ENCODE peak calls at places on chromosomes 7 and 10, in seven cellular contexts. Z is spleen, K is SK-N-SH, M is prostate gland, I is transverse colon, H is breast epithelium, E is upper lobe of left lung. J is an unnamed sample.

GRCh38 chr7:100865372-100865911 is 1.7 kb upstream of the TRIP6 start:
- DNase-seq in Z (peak), K (peak), M (peak), I (no peak), H (no peak), E (no peak), J (no peak)

GRCh38 chr10:91880310-91880709 is 29.0 kb downstream of the FGFBP3 start:
- DNase-seq in Z (no peak), K (no peak), M (peak), I (no peak), H (no peak), E (no peak), J (no peak)

GRCh38 chr7:7857143-7857583 is 111.4 kb upstream of the GLCCI1 start:
- DNase-seq in Z (no peak), K (no peak), M (no peak), I (no peak), H (no peak), E (no peak), J (no peak)

GRCh38 chr7:111383133-111383532 is 179.2 kb downstream of the IMMP2L start:
- DNase-seq in Z (no peak), K (no peak), M (no peak), I (no peak), H (no peak), E (no peak), J (no peak)

GRCh38 chr7:29102554-29103151 is 43.7 kb downstream of the CPVL start:
- DNase-seq in Z (no peak), K (peak), M (peak), I (peak), H (peak), E (no peak), J (peak)

GRCh38 chr7:123431075-123431614 is 103.2 kb downstream of the IQUB start:
- DNase-seq in Z (no peak), K (no peak), M (no peak), I (no peak), H (no peak), E (no peak), J (no peak)

GRCh38 chr7:96621932-96622331 is 87.7 kb downstream of the SEM1 start:
- DNase-seq in Z (no peak), K (no peak), M (no peak), I (no peak), H (no peak), E (no peak), J (no peak)

GRCh38 chr10:76324283-76324682 is 892.9 kb downstream of the LRMDA start:
- DNase-seq in Z (no peak), K (no peak), M (peak), I (peak), H (no peak), E (no peak), J (no peak)

GRCh38 chr7:44981035-44981706 is 2.4 kb upstream of the MYO1G start:
- DNase-seq in Z (peak), K (peak), M (no peak), I (no peak), H (no peak), E (no peak), J (no peak)

GRCh38 chr7:92608380-92609322 is 18.5 kb upstream of the FAM133B start:
- DNase-seq in Z (no peak), K (no peak), M (no peak), I (no peak), H (peak), E (peak), J (no peak)

GRCh38 chr10:86904600-86904999 is 52.8 kb downstream of the MMRN2 start:
- DNase-seq in Z (no peak), K (no peak), M (no peak), I (no peak), H (no peak), E (no peak), J (no peak)

GRCh38 chr10:117004627-117005453 is at the start of gene SHTN1:
- DNase-seq in Z (peak), K (peak), M (peak), I (peak), H (peak), E (peak), J (peak)

GRCh38 chr10:22891797-22892196 is 36.1 kb upstream of the ARMC3 start:
- DNase-seq in Z (no peak), K (no peak), M (no peak), I (no peak), H (no peak), E (no peak), J (no peak)

GRCh38 chr7:43135129-43135528 is 22.7 kb downstream of the HECW1 start:
- DNase-seq in Z (no peak), K (no peak), M (no peak), I (no peak), H (no peak), E (no peak), J (no peak)

GRCh38 chr10:4662576-4663161 is 163.3 kb upstream of the AKR1E2 start:
- DNase-seq in Z (peak), K (no peak), M (no peak), I (no peak), H (no peak), E (no peak), J (no peak)

GRCh38 chr7:5424689-5425506 is 1.3 kb upstream of the TNRC18 start:
- DNase-seq in Z (peak), K (no peak), M (peak), I (peak), H (no peak), E (peak), J (no peak)

GRCh38 chr7:1368682-1369571 is 90.3 kb downstream of the MICALL2 start:
- DNase-seq in Z (no peak), K (peak), M (no peak), I (no peak), H (no peak), E (peak), J (no peak)

GRCh38 chr7:90771281-90771680 is 175.2 kb downstream of the CDK14 start:
- DNase-seq in Z (no peak), K (no peak), M (no peak), I (no peak), H (no peak), E (no peak), J (no peak)

GRCh38 chr10:21184984-21185383 is 287.9 kb upstream of the NEBL start:
- DNase-seq in Z (no peak), K (no peak), M (no peak), I (no peak), H (no peak), E (no peak), J (no peak)

GRCh38 chr10:106285199-106285598 is 879.3 kb downstream of the SORCS1 start:
- DNase-seq in Z (no peak), K (no peak), M (no peak), I (no peak), H (no peak), E (no peak), J (no peak)

GRCh38 chr7:45196374-45196773 is 38.8 kb downstream of the RAMP3 start:
- DNase-seq in Z (peak), K (no peak), M (no peak), I (no peak), H (peak), E (no peak), J (peak)

GRCh38 chr7:50954245-50954644 is 171.5 kb upstream of the GRB10 start:
- DNase-seq in Z (no peak), K (no peak), M (no peak), I (no peak), H (no peak), E (no peak), J (no peak)

GRCh38 chr7:2508327-2509231 is 11.0 kb upstream of the LFNG start:
- DNase-seq in Z (peak), K (no peak), M (peak), I (peak), H (no peak), E (peak), J (no peak)

GRCh38 chr7:43535810-43536585 is 46.9 kb upstream of the STK17A start:
- DNase-seq in Z (no peak), K (no peak), M (no peak), I (no peak), H (no peak), E (no peak), J (no peak)

GRCh38 chr7:151248191-151249033 is at the start of gene SMARCD3:
- DNase-seq in Z (peak), K (peak), M (peak), I (peak), H (no peak), E (peak), J (peak)

GRCh38 chr10:44958897-44959242 is 732 bp upstream of the RASSF4 start:
- DNase-seq in Z (no peak), K (no peak), M (no peak), I (no peak), H (no peak), E (no peak), J (no peak)
- H3K4me3 ChIP-seq in Z (peak), K (peak), M (peak), I (peak), H (peak), E (peak), J (peak)

GRCh38 chr7:143380646-143381426 is at the start of gene ZYX:
- DNase-seq in Z (peak), K (peak), M (peak), I (peak), H (peak), E (peak), J (peak)
- TF ChIP-seq POLR2AphosphoS5 in Z (peak), K (peak), M (peak), I (peak), H (peak), E (peak), J (no peak)

GRCh38 chr10:58662314-58662713 is 149.6 kb downstream of the BICC1 start:
- DNase-seq in Z (no peak), K (no peak), M (no peak), I (no peak), H (no peak), E (no peak), J (no peak)

GRCh38 chr10:58667658-58668310 is 155.1 kb downstream of the BICC1 start:
- DNase-seq in Z (no peak), K (no peak), M (no peak), I (no peak), H (no peak), E (no peak), J (no peak)

GRCh38 chr10:58666024-58666423 is 153.4 kb downstream of the BICC1 start:
- DNase-seq in Z (no peak), K (no peak), M (peak), I (peak), H (no peak), E (no peak), J (no peak)

GRCh38 chr10:58661902-58662301 is 149.2 kb downstream of the BICC1 start:
- DNase-seq in Z (no peak), K (no peak), M (no peak), I (no peak), H (no peak), E (no peak), J (no peak)

GRCh38 chr10:58665361-58665760 is 152.7 kb downstream of the BICC1 start:
- DNase-seq in Z (no peak), K (no peak), M (no peak), I (no peak), H (no peak), E (no peak), J (no peak)
- H3K4me3 ChIP-seq in Z (no peak), K (no peak), M (peak), I (peak), H (peak), E (no peak), J (no peak)

GRCh38 chr7:108079291-108080057 is 50.7 kb downstream of the LAMB4 start:
- DNase-seq in Z (no peak), K (peak), M (no peak), I (peak), H (no peak), E (no peak), J (no peak)
- TF ChIP-seq POLR2AphosphoS5 in Z (no peak), K (peak), M (no peak), I (no peak), H (no peak), E (no peak), J (no peak)

GRCh38 chr7:12385364-12385786 is 18.3 kb downstream of the VWDE start:
- DNase-seq in Z (no peak), K (no peak), M (no peak), I (no peak), H (no peak), E (no peak), J (no peak)

GRCh38 chr7:12391922-12392615 is 11.6 kb downstream of the VWDE start:
- DNase-seq in Z (no peak), K (no peak), M (no peak), I (no peak), H (no peak), E (no peak), J (no peak)

GRCh38 chr7:12386237-12386839 is 17.3 kb downstream of the VWDE start:
- DNase-seq in Z (no peak), K (peak), M (no peak), I (no peak), H (no peak), E (no peak), J (no peak)

GRCh38 chr7:12389089-12389700 is 14.5 kb downstream of the VWDE start:
- DNase-seq in Z (no peak), K (peak), M (peak), I (peak), H (no peak), E (no peak), J (no peak)
- H3K4me3 ChIP-seq in Z (no peak), K (no peak), M (no peak), I (no peak), H (no peak), E (no peak), J (no peak)

GRCh38 chr10:80498833-80499671 is 38.6 kb upstream of the SH2D4B start:
- DNase-seq in Z (peak), K (no peak), M (peak), I (peak), H (peak), E (no peak), J (peak)
- TF ChIP-seq POLR2AphosphoS5 in Z (peak), K (no peak), M (peak), I (peak), H (peak), E (peak), J (peak)

GRCh38 chr10:15084502-15084922 is 4.1 kb downstream of the ACBD7 start:
- DNase-seq in Z (no peak), K (no peak), M (peak), I (peak), H (no peak), E (no peak), J (no peak)
- H3K4me3 ChIP-seq in Z (peak), K (no peak), M (peak), I (peak), H (peak), E (no peak), J (peak)

GRCh38 chr10:122113161-122113944 is 124.4 kb downstream of the TACC2 start:
- DNase-seq in Z (peak), K (peak), M (peak), I (peak), H (peak), E (peak), J (peak)
- TF ChIP-seq POLR2AphosphoS5 in Z (peak), K (no peak), M (peak), I (peak), H (peak), E (peak), J (no peak)